ENCODE peak calls at places on chromosomes 11 and 22, in ten cellular contexts. M is stimulated activated CD4-positive, alpha-beta T cell treated with anti-CD3 and anti-CD28 coated beads, Interleukin-15, amount 100 ng/mL, for 1 hour; W is C1 segment of cervical spinal cord; K is activated B cell treated with CpG ODN at 0.5 μM for 24 hours; Z is HCEC 1CT; G is activated T-helper 1 cell treated with Interleukin-2 at 50 U/mL for 16 hours; N is NCI-H2081; T is A549; X is NCI-H1092 treated with DMSO at 0.1 percent for 48 hours; F is SK-MEL-5. A is an unnamed sample.

GRCh38 chr22:49569286-49570031 is 258.2 kb downstream of the BRD1 start:
- DNase-seq in M (no peak), W (no peak), K (no peak), Z (no peak), G (no peak), N (no peak), T (no peak), X (no peak), F (no peak), A (no peak)

GRCh38 chr11:75406338-75406777 is 7.0 kb downstream of the RPS3 start:
- DNase-seq in M (no peak), W (no peak), K (no peak), Z (peak), G (no peak), N (peak), T (no peak), X (no peak), F (no peak), A (no peak)

GRCh38 chr22:47121791-47122190 is 359.3 kb downstream of the TBC1D22A start:
- DNase-seq in M (no peak), W (no peak), K (no peak), Z (no peak), G (no peak), N (no peak), T (no peak), X (no peak), F (no peak), A (no peak)

GRCh38 chr22:38148252-38148651 is 33.4 kb downstream of the PLA2G6 start:
- DNase-seq in M (no peak), W (no peak), K (no peak), Z (peak), G (no peak), N (no peak), T (no peak), X (no peak), F (no peak), A (no peak)

GRCh38 chr22:49827307-49827852 is 293 bp downstream of the BRD1 start:
- DNase-seq in M (no peak), W (no peak), K (no peak), Z (no peak), G (no peak), N (no peak), T (no peak), X (no peak), F (no peak), A (no peak)

GRCh38 chr11:18563090-18563730 is 25.3 kb downstream of the UEVLD start:
- DNase-seq in M (no peak), W (no peak), K (no peak), Z (peak), G (no peak), N (no peak), T (no peak), X (no peak), F (no peak), A (no peak)

GRCh38 chr11:117851091-117851490 is 25.4 kb downstream of the FXYD6 start:
- DNase-seq in M (no peak), W (no peak), K (no peak), Z (no peak), G (no peak), N (no peak), T (no peak), X (no peak), F (no peak), A (no peak)

GRCh38 chr11:108009497-108010360 is 1.0 kb downstream of the CUL5 start:
- DNase-seq in M (no peak), W (no peak), K (no peak), Z (no peak), G (no peak), N (no peak), T (no peak), X (no peak), F (no peak), A (peak)

GRCh38 chr11:117443269-117444186 is 115.9 kb downstream of the CEP164 start:
- DNase-seq in M (no peak), W (peak), K (no peak), Z (peak), G (no peak), N (peak), T (peak), X (peak), F (peak), A (peak)

GRCh38 chr11:66281001-66281400 is 3.0 kb downstream of the CNIH2 start:
- DNase-seq in M (no peak), W (no peak), K (no peak), Z (peak), G (no peak), N (no peak), T (no peak), X (no peak), F (no peak), A (no peak)